ENCODE peak calls at places on chromosomes 13 and 19, in ten cellular contexts. V, I, K, L, Q, M, C, R, H and B are unnamed samples.

GRCh38 chr19:39438270-39438934 is 2.7 kb upstream of the RPS16 start:
- DNase-seq in V (no peak), I (no peak), K (no peak), L (no peak), Q (no peak), M (no peak), C (no peak), R (no peak), H (no peak), B (no peak)

GRCh38 chr19:56076413-56076998 is 44.6 kb downstream of the ZNF787 start:
- DNase-seq in V (peak; percentile 78), I (peak; percentile 77), K (peak; percentile 12), L (peak; percentile 32), Q (peak; percentile 57), M (peak; percentile 58), C (peak; percentile 41), R (peak; percentile 39), H (peak; percentile 15), B (peak; percentile 50)

GRCh38 chr19:49677232-49677881 is at the start of gene PRMT1:
- DNase-seq in V (no peak), I (peak; percentile 67), K (no peak), L (no peak), Q (peak; percentile 78), M (peak; percentile 74), C (peak; percentile 28), R (no peak), H (peak; percentile 64), B (no peak)

GRCh38 chr19:33948651-33949335 is 152.1 kb downstream of the KCTD15 start:
- DNase-seq in V (no peak), I (no peak), K (no peak), L (no peak), Q (no peak), M (no peak), C (no peak), R (no peak), H (no peak), B (no peak)

GRCh38 chr19:33719366-33720154 is 77.1 kb upstream of the KCTD15 start:
- DNase-seq in V (no peak), I (no peak), K (no peak), L (no peak), Q (no peak), M (no peak), C (no peak), R (no peak), H (no peak), B (no peak)

GRCh38 chr13:108944760-108945159 is 315.3 kb downstream of the MYO16 start:
- DNase-seq in V (no peak), I (no peak), K (no peak), L (no peak), Q (no peak), M (no peak), C (no peak), R (no peak), H (no peak), B (no peak)

GRCh38 chr19:46350029-46350757 is 3.3 kb downstream of the PPP5C start:
- DNase-seq in V (no peak), I (no peak), K (no peak), L (no peak), Q (no peak), M (no peak), C (no peak), R (no peak), H (no peak), B (peak; percentile 51)

GRCh38 chr13:91273675-91274074 is 73.8 kb upstream of the MIR17HG start:
- DNase-seq in V (no peak), I (no peak), K (no peak), L (no peak), Q (no peak), M (no peak), C (no peak), R (no peak), H (no peak), B (no peak)

GRCh38 chr19:40831502-40832430 is 18.5 kb downstream of the CYP2A6 start:
- DNase-seq in V (peak; percentile 52), I (no peak), K (no peak), L (peak; percentile 97), Q (no peak), M (no peak), C (no peak), R (no peak), H (no peak), B (no peak)

GRCh38 chr13:40980466-40980865 is 38.6 kb downstream of the ELF1 start:
- DNase-seq in V (no peak), I (no peak), K (peak; percentile 70), L (no peak), Q (no peak), M (no peak), C (no peak), R (no peak), H (no peak), B (no peak)